ENCODE peak calls at places on chromosome 6, in five cellular contexts. S is uterus; P is right lobe of liver; R is IMR-90; C is CD8-positive, alpha-beta T cell. M is an unnamed sample. For H3K36me3 and H3K4me1, the result is how much of the 10 kb centered on the place peaks cover.

GRCh38 chr6:46011241-46012085 is 4.2 kb downstream of the CLIC5 start:
- DNase-seq in S (no peak), P (no peak), R (no peak), C (peak), M (no peak)

GRCh38 chr6:143615785-143616184 is 62.0 kb upstream of the PHACTR2 start:
- DNase-seq in S (no peak), P (no peak), R (no peak), C (no peak), M (no peak)

GRCh38 chr6:126077810-126078791 is 91.8 kb downstream of the TRMT11 start:
- DNase-seq in S (peak), P (no peak), R (peak), C (no peak), M (no peak)

GRCh38 chr6:56699066-56699654 is 56.5 kb upstream of the DST start:
- DNase-seq in S (no peak), P (no peak), R (peak), C (no peak), M (no peak)

GRCh38 chr6:30150671-30151395 is 10.2 kb downstream of the TRIM10 start:
- DNase-seq in S (no peak), P (no peak), R (peak), C (no peak), M (no peak)

GRCh38 chr6:3517350-3517749 is 60.5 kb upstream of the SLC22A23 start:
- DNase-seq in S (no peak), P (no peak), R (peak), C (no peak), M (no peak)

GRCh38 chr6:149634315-149634714 is 14.2 kb downstream of the KATNA1 start:
- DNase-seq in S (no peak), P (no peak), R (no peak), C (no peak), M (no peak)

GRCh38 chr6:26199773-26200728 is 112.8 kb downstream of the HFE start:
- DNase-seq in S (no peak), P (no peak), R (peak), C (no peak), M (peak)

GRCh38 chr6:17905611-17906592 is 81.5 kb downstream of the KIF13A start:
- DNase-seq in S (no peak), P (no peak), R (peak), C (no peak), M (no peak)

GRCh38 chr6:34391023-34391485 is 1.4 kb downstream of the NUDT3 start:
- DNase-seq in S (peak), P (peak), R (peak), C (no peak), M (peak)

GRCh38 chr6:56891754-56892153 is 63.2 kb upstream of the BEND6 start:
- DNase-seq in S (no peak), P (no peak), R (peak), C (no peak), M (no peak)

GRCh38 chr6:140281794-140282193 is 907.3 kb upstream of the CITED2 start:
- DNase-seq in S (no peak), P (no peak), R (no peak), C (no peak), M (no peak)

GRCh38 chr6:11043961-11044711 is at the start of gene ELOVL2:
- DNase-seq in S (no peak), P (peak), R (peak), C (no peak), M (peak)

GRCh38 chr6:22880686-22881433 is 311.5 kb downstream of the HDGFL1 start:
- DNase-seq in S (no peak), P (no peak), R (peak), C (no peak), M (no peak)

GRCh38 chr6:74549746-74550145 is 656.1 kb downstream of the COL12A1 start:
- DNase-seq in S (no peak), P (no peak), R (no peak), C (no peak), M (no peak)
- H3K36me3 ChIP-seq in S (under half), P (under half), R (under half), C (under half), M (under half)

DNA sequence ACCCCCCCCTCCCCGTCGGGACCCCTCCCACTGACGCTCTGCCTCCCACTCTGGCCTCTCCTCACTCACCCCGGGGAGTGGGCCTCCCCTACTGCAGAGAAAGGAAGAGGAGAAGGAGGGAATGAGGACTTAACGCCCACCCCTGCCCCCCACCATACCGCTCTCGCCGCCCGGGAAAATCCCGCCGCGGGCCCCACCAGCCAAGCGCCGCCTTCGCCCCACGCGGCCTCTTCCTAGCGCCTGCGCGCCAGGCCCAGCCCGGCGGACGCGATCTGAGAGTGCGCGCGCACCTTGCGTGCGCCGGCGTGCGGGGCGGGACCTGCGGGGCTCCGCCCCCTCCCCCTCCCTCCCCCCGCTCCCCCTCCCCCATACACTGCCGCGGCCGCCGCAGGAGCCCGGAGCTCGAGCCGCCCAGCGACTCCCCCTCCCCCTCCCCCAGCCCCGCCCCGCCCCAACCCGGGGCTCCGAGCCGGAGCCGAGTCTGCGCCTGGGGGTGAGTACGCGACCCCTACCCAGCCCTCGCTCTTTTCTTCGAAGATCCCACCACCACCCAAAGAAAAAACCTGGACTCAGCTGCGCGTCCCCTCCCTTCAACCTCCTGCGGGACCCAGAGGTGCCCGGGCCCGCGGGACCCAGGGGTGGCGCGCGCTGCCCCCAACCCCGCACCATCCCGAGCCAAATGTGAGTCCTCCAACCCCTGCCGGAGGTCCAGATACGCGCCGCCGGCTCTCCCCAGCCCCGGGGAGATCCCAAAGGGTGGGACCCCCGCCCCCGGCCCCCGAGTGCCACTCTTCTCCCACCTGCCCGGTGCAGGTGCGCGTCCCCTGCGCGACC is at the start of the genes MRPL14 and TMEM63B:
- DNase-seq in S (peak), P (peak), R (peak), C (peak), M (peak)
- H3K4me1 ChIP-seq in S (under half), P (under half), R (under half), C (under half), M (under half)

GRCh38 chr6:161829186-161829794 is 555.4 kb upstream of the AGPAT4 start:
- DNase-seq in S (no peak), P (no peak), R (no peak), C (no peak), M (no peak)
- TF ChIP-seq CTCF in S (no peak), P (no peak), R (no peak), C (no peak), M (no peak)

GRCh38 chr6:35573495-35574110 is 60.9 kb upstream of the TULP1 start:
- DNase-seq in S (no peak), P (no peak), R (peak), C (no peak), M (no peak)
- H3K36me3 ChIP-seq in S (under half), P (half or more), R (under half), C (under half), M (half or more)

GRCh38 chr6:90375681-90376439 is 79.2 kb upstream of the BACH2 start:
- DNase-seq in S (no peak), P (no peak), R (peak), C (no peak), M (peak)
- H3K4me1 ChIP-seq in S (under half), P (under half), R (under half), C (under half), M (under half)

DNA sequence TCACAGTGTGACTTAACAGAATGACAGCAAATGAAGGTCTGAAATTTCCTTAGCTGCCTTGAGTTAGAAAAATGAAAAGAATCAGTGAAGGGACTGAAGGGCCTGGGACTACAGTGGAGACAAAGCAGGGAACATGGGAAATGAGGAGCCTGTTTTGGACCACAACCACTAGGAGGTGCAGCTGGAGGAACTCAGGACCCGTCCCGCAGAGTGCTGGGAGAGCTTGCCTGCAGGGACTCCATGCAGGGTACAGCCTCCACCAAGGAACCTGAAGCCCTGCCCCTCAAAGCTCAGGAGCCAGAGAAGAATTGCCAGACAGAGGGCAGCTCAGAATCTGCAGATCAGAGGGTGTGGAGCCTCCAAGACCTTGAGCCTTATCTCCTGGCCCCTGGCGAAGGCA is 50.7 kb downstream of the LRFN2 start:
- DNase-seq in S (no peak), P (no peak), R (no peak), C (no peak), M (no peak)
- TF ChIP-seq CTCF in S (no peak), P (no peak), R (no peak), C (no peak), M (no peak)

DNA sequence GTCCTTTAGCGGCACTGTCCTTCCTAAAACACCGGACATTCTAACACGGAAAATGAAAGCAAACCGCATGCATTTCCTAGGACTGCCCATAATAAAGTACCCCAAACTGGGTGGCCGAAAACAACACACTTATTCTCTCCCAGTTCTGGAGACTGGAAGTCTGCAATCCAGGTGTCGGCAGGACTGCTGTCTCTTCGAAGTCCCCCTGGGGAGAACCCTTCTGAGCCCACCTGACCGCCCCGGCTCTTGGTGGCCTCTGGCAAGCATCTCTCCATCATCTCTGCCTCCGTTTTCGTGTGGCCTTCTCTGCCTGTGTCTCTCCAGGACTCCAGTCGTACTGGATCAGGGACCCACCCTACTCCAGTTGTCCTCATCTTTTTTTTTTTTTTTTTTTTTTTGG is 55.4 kb downstream of the SYNJ2 start:
- DNase-seq in S (no peak), P (no peak), R (no peak), C (no peak), M (no peak)
- H3K36me3 ChIP-seq in S (under half), P (under half), R (under half), C (under half), M (under half)